ENCODE peak calls at places on chromosome 1, in eight cellular contexts. P is right atrium auricular region, W is fibroblast of lung, T is mucosa of descending colon, F is IMR-90, R is OCI-LY7, E is transverse colon, Y is cardiac muscle cell. K is an unnamed sample. For H3K4me1, the result is how much of the 10 kb centered on the place peaks cover.

GRCh38 chr1:33170351-33171274 is 11.2 kb downstream of the TRIM62 start:
- DNase-seq in P (no peak), W (no peak), T (no peak), F (no peak), R (no peak), E (no peak), Y (peak), K (no peak)

GRCh38 chr1:64514197-64514765 is 44.4 kb downstream of the CACHD1 start:
- DNase-seq in P (no peak), W (peak), T (no peak), F (peak), R (no peak), E (no peak), Y (peak), K (no peak)

GRCh38 chr1:228274452-228275153 is 66.8 kb downstream of the OBSCN start:
- DNase-seq in P (no peak), W (no peak), T (no peak), F (no peak), R (no peak), E (no peak), Y (no peak), K (peak)

GRCh38 chr1:212749924-212750535 is 41.5 kb downstream of the NSL1 start:
- DNase-seq in P (no peak), W (peak), T (no peak), F (peak), R (peak), E (no peak), Y (peak), K (peak)

GRCh38 chr1:15245593-15246325 is 1.3 kb upstream of the FHAD1 start:
- DNase-seq in P (peak), W (peak), T (no peak), F (peak), R (no peak), E (no peak), Y (peak), K (no peak)

GRCh38 chr1:206725053-206725963 is 40.6 kb downstream of the MAPKAPK2 start:
- DNase-seq in P (no peak), W (peak), T (peak), F (peak), R (peak), E (peak), Y (peak), K (peak)

GRCh38 chr1:234743866-234744581 is 134.0 kb upstream of the IRF2BP2 start:
- DNase-seq in P (no peak), W (peak), T (no peak), F (peak), R (no peak), E (no peak), Y (peak), K (peak)

GRCh38 chr1:188642585-188643168 is 1813.9 kb downstream of the PLA2G4A start:
- DNase-seq in P (no peak), W (no peak), T (no peak), F (no peak), R (no peak), E (no peak), Y (no peak), K (no peak)

GRCh38 chr1:240691521-240692338 is 79.8 kb upstream of the GREM2 start:
- DNase-seq in P (no peak), W (peak), T (peak), F (peak), R (no peak), E (peak), Y (peak), K (peak)

GRCh38 chr1:16186655-16187235 is 25.7 kb downstream of the ARHGEF19 start:
- DNase-seq in P (no peak), W (no peak), T (peak), F (no peak), R (no peak), E (peak), Y (no peak), K (no peak)

GRCh38 chr1:39416609-39417008 is 74.8 kb upstream of the BMP8A start:
- DNase-seq in P (no peak), W (no peak), T (no peak), F (no peak), R (no peak), E (no peak), Y (peak), K (no peak)

GRCh38 chr1:155309423-155310021 is 856 bp downstream of the FDPS start:
- DNase-seq in P (no peak), W (no peak), T (peak), F (no peak), R (peak), E (peak), Y (no peak), K (no peak)

GRCh38 chr1:54581621-54582035 is 33.6 kb downstream of the ACOT11 start:
- DNase-seq in P (peak), W (peak), T (peak), F (peak), R (no peak), E (peak), Y (peak), K (peak)

GRCh38 chr1:151897861-151898468 is 11.3 kb downstream of the THEM4 start:
- DNase-seq in P (no peak), W (no peak), T (no peak), F (no peak), R (no peak), E (no peak), Y (no peak), K (no peak)

GRCh38 chr1:165441166-165441955 is 3.6 kb downstream of the RXRG start:
- DNase-seq in P (no peak), W (no peak), T (no peak), F (no peak), R (no peak), E (no peak), Y (no peak), K (no peak)

GRCh38 chr1:25088180-25088701 is 144.1 kb downstream of the SYF2 start:
- DNase-seq in P (no peak), W (no peak), T (no peak), F (no peak), R (no peak), E (no peak), Y (no peak), K (no peak)

GRCh38 chr1:33119050-33119449 is 38.1 kb downstream of the AZIN2 start:
- DNase-seq in P (no peak), W (no peak), T (no peak), F (no peak), R (no peak), E (no peak), Y (no peak), K (peak)

GRCh38 chr1:10644307-10645128 is 151.9 kb downstream of the CASZ1 start:
- DNase-seq in P (no peak), W (no peak), T (no peak), F (peak), R (no peak), E (no peak), Y (peak), K (no peak)

GRCh38 chr1:6872573-6873261 is 87.5 kb downstream of the CAMTA1 start:
- DNase-seq in P (no peak), W (peak), T (no peak), F (peak), R (no peak), E (no peak), Y (no peak), K (no peak)

GRCh38 chr1:85229574-85230097 is 28.8 kb upstream of the SYDE2 start:
- DNase-seq in P (no peak), W (no peak), T (peak), F (no peak), R (peak), E (no peak), Y (no peak), K (no peak)

GRCh38 chr1:32775640-32776337 is 41.4 kb downstream of the YARS1 start:
- DNase-seq in P (no peak), W (no peak), T (no peak), F (peak), R (no peak), E (no peak), Y (no peak), K (no peak)

GRCh38 chr1:27400035-27400962 is 7.9 kb downstream of the GPR3 start:
- DNase-seq in P (no peak), W (no peak), T (no peak), F (no peak), R (no peak), E (no peak), Y (peak), K (peak)
- H3K4me1 ChIP-seq in P (under half), W (under half), T (under half), F (under half), R (under half), E (under half), Y (under half), K (under half)

DNA sequence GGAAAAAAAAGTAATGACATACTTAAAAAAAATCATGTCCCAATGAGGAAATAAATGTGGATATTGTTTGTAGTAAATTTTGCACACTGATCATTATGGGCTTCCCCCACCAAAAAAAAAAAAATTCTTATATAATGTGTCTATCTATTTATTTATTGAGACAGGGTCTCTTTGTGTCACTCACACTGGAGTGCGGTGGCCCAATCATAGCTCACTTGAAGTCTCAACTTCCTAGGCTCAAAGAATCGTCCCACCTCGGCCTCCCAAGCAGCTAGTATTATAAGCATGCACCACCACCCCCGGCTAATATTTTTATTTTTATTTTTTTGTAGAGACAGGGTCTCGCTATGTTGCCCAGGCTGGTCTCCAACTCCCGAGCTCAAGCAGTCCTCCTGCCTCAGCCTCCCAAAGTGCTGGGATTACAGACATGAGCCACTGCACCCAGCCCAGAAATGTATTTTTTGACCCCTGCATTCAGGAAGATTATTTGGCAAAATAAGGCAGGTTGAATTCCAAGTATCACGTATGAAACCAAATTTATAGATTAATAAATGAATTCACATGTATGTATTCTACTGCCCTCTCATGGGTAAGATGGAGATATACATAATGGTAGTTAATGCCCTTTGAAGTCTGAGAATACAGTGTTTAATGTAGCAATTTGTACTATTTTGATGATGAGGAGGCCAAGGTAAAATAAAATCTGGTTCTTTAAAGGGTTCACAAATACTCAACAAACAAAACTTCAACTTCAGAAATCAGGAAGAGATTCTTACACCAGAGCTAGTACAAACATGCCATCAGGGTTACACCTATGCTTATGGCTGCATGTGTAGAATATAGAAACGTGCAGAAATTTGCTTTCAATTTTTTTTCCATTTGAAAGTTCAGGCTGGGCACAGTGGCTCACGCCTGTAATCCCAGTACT is 1.4 kb upstream of the DENND2C start:
- DNase-seq in P (no peak), W (peak), T (no peak), F (peak), R (peak), E (no peak), Y (peak), K (no peak)
- H3K4me3 ChIP-seq in P (no peak), W (no peak), T (no peak), F (no peak), R (no peak), E (no peak), Y (no peak), K (no peak)

DNA sequence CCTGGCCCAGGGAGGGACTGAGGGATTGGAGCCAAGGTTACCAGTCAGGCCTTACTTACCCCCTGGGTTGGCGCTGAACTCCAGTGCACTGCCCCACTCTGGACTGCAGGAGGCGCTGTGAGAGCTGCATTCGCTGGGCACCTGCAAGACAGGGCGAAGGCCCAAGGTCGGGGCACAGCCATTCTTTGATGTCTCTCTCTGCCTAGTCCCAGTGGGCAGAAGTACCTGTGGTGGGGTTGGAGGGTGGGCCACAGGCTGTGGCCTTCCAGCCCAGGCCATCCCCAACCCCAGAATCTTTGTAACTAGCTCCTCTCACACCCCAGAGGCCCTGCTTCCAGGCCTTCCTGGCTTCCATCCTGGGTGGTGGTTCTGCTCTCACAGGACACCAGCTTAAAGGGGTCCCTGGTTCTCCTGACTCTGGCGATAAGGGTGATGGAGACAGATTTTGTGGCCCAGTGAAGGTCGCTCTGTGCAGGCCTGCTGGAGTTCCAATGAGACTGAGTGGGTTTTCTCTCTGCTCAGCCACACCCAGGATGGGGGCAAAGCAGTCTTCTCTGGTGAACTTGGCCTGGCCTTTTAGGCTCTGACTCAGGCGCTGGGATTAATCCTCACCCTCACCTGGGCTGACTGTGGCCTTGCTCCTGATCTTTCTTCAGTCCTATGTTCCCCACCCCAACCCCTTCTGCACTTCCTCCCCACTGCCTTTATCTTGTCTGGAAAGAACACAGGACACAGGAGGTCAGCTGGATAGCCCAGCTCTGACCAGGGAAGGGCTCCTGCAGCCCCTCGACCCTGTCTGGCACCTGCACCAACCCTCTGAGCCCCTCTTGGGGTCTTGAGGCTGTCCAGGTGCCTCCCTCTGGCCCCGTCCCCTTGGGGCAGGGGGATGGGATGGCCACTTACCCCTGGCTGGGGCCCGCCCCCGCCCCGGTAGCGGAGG is 954 bp downstream of the MYOG start:
- DNase-seq in P (peak), W (no peak), T (peak), F (no peak), R (peak), E (no peak), Y (no peak), K (peak)
- TF ChIP-seq CTCF in P (no peak), W (peak), T (peak), F (peak), R (peak), E (peak), Y (peak), K (peak)

GRCh38 chr1:160074865-160075264 is 4.9 kb upstream of the KCNJ10 start:
- DNase-seq in P (no peak), W (no peak), T (no peak), F (no peak), R (no peak), E (no peak), Y (no peak), K (no peak)

GRCh38 chr1:160068231-160068630 is 1.7 kb downstream of the KCNJ10 start:
- DNase-seq in P (no peak), W (no peak), T (no peak), F (no peak), R (no peak), E (no peak), Y (no peak), K (no peak)

GRCh38 chr1:160070243-160071163 is 543 bp upstream of the KCNJ10 start:
- DNase-seq in P (peak), W (peak), T (peak), F (peak), R (peak), E (peak), Y (peak), K (peak)

GRCh38 chr1:160069460-160070231 is at the start of gene KCNJ10:
- DNase-seq in P (no peak), W (no peak), T (no peak), F (no peak), R (no peak), E (no peak), Y (no peak), K (no peak)

GRCh38 chr1:160071289-160071688 is 1.3 kb upstream of the KCNJ10 start:
- DNase-seq in P (no peak), W (no peak), T (no peak), F (no peak), R (no peak), E (no peak), Y (no peak), K (no peak)
- H3K4me1 ChIP-seq in P (under half), W (under half), T (under half), F (under half), R (under half), E (under half), Y (under half), K (under half)

K was measured in endodermal cell.